ENCODE peak calls at places on chromosomes 2 and 18, in five cellular contexts. V, U, L, T and Y are unnamed samples.

GRCh38 chr2:216195565-216195978 is 86.4 kb downstream of the XRCC5 start:
- DNase-seq in V (no peak), U (no peak), L (no peak), T (no peak), Y (no peak)

GRCh38 chr18:39274535-39274934 is 1708.9 kb upstream of the CELF4 start:
- DNase-seq in V (no peak), U (no peak), L (no peak), T (no peak), Y (no peak)

GRCh38 chr2:226649871-226650660 is 149.6 kb downstream of the IRS1 start:
- DNase-seq in V (peak; percentile 97), U (no peak), L (peak; percentile 90), T (peak; percentile 71), Y (no peak)

GRCh38 chr2:212109217-212109616 is 429.4 kb downstream of the ERBB4 start:
- DNase-seq in V (no peak), U (no peak), L (no peak), T (no peak), Y (no peak)

GRCh38 chr2:60706021-60706420 is 50.0 kb upstream of the PAPOLG start:
- DNase-seq in V (no peak), U (no peak), L (no peak), T (no peak), Y (no peak)

GRCh38 chr18:45667056-45667455 is 51.8 kb downstream of the SLC14A2 start:
- DNase-seq in V (no peak), U (no peak), L (no peak), T (no peak), Y (no peak)

GRCh38 chr2:70240599-70240998 is 7.8 kb downstream of the TIA1 start:
- DNase-seq in V (no peak), U (no peak), L (no peak), T (no peak), Y (no peak)

GRCh38 chr18:38747153-38747552 is 1181.6 kb upstream of the CELF4 start:
- DNase-seq in V (no peak), U (no peak), L (no peak), T (no peak), Y (no peak)

GRCh38 chr2:127577973-127578372 is 42.5 kb downstream of the MYO7B start:
- DNase-seq in V (no peak), U (no peak), L (no peak), T (no peak), Y (no peak)

GRCh38 chr18:58525517-58525916 is 103.4 kb downstream of the ALPK2 start:
- DNase-seq in V (no peak), U (no peak), L (no peak), T (no peak), Y (no peak)

GRCh38 chr2:57701391-57701791 is 345.2 kb upstream of the VRK2 start:
- DNase-seq in V (no peak), U (no peak), L (no peak), T (no peak), Y (peak; percentile 13)

GRCh38 chr18:13147146-13147545 is 71.4 kb upstream of the LDLRAD4 start:
- DNase-seq in V (no peak), U (no peak), L (peak; percentile 47), T (no peak), Y (no peak)

GRCh38 chr18:47150824-47151366 is 595 bp upstream of the HDHD2 start:
- DNase-seq in V (no peak), U (peak; percentile 13), L (peak; percentile 3), T (no peak), Y (no peak)

GRCh38 chr2:191591025-191591424 is 86.9 kb upstream of the NABP1 start:
- DNase-seq in V (no peak), U (no peak), L (no peak), T (no peak), Y (no peak)

GRCh38 chr2:240572141-240573031 is 4.1 kb downstream of the RNPEPL1 start:
- DNase-seq in V (no peak), U (no peak), L (no peak), T (no peak), Y (no peak)

GRCh38 chr2:176200971-176201370 is 12.5 kb downstream of the HOXD1 start:
- DNase-seq in V (no peak), U (no peak), L (no peak), T (no peak), Y (no peak)

GRCh38 chr2:96881349-96882195 is 11.7 kb upstream of the SEMA4C start:
- DNase-seq in V (no peak), U (peak; percentile 65), L (no peak), T (no peak), Y (no peak)

GRCh38 chr18:34592961-34593382 is 117.1 kb upstream of the DTNA start:
- DNase-seq in V (no peak), U (no peak), L (no peak), T (no peak), Y (peak; percentile 23)

GRCh38 chr18:14943967-14944636 is 196.1 kb downstream of the ANKRD30B start:
- DNase-seq in V (no peak), U (no peak), L (no peak), T (no peak), Y (no peak)

GRCh38 chr2:160402997-160403979 is 90.3 kb downstream of the RBMS1 start:
- DNase-seq in V (peak; percentile 19), U (no peak), L (no peak), T (no peak), Y (no peak)

GRCh38 chr2:223711596-223712326 is 109.6 kb upstream of the SCG2 start:
- DNase-seq in V (no peak), U (no peak), L (no peak), T (no peak), Y (no peak)

GRCh38 chr2:99841749-99842148 is 300.6 kb downstream of the AFF3 start:
- DNase-seq in V (no peak), U (no peak), L (no peak), T (no peak), Y (no peak)

GRCh38 chr2:39202639-39203369 is 41.0 kb downstream of the CDKL4 start:
- DNase-seq in V (no peak), U (no peak), L (no peak), T (peak; percentile 39), Y (no peak)

DNA sequence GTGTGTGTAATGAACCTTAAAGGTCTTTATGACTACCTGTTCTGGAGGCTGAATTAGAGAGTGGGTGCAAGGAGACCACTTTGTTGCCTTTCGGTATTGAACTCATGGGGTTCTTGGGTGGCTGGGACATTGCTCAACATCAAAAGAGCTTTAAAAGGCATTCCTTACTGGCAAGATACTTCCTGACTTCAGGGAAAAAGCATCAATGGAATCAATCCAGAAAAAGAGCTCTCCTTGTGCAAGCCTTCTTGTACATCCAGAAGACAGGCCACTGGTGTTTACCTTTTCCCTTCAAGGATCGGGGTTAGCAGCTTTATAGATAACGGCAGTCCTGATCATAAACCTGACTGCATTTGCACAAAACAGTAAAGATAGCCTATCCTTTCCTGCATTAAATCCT is 9.5 kb downstream of the PNO1 start:
- DNase-seq in V (no peak), U (no peak), L (no peak), T (no peak), Y (no peak)
- TF ChIP-seq JUND in V (no peak), U (no peak), L (no peak), T (no peak), Y (no peak)

DNA sequence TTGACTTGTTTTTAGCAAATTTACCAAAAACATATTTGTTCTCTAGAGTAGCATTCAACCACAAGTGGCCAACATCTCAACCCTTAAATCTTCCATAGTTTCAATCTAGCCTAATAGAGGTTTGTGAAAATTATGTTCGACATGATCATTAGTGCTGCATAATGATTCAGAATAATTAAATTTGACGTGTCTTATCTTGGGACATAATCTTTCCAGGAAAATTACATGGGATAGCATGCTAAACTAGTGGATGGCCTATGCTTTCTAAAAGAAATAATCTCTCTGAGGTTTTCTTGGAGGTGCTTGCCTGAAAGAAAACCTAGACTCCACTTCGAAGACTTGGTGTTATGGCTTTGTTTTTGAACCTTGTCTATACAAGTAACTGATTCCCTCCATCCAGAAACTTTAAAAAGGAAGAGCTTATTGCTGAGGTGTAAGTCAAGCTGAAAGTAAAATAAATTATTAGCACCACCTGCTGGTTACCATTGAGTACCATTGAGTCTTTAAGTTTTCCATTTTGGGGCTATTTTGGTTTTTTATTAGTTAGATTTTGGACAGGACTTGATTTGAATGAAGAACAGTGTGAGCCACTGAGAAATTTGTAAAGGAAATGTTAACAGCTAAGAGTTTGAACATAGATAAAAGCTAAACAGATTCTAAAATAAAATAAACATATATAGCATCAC is 32.7 kb downstream of the COX7A2L start:
- DNase-seq in V (peak; percentile 7), U (peak; percentile 22), L (no peak), T (no peak), Y (no peak)
- TF ChIP-seq JUND in V (no peak), U (no peak), L (no peak), T (no peak), Y (no peak)

GRCh38 chr18:23675896-23676295 is 13.2 kb upstream of the ANKRD29 start:
- DNase-seq in V (no peak), U (no peak), L (no peak), T (no peak), Y (no peak)
- TF ChIP-seq JUND in V (no peak), U (no peak), L (no peak), T (no peak), Y (no peak)

GRCh38 chr2:209495855-209496585 is 72.2 kb downstream of the MAP2 start:
- DNase-seq in V (peak; percentile 88), U (no peak), L (peak; percentile 86), T (no peak), Y (no peak)

GRCh38 chr2:209498574-209498973 is 74.7 kb downstream of the MAP2 start:
- DNase-seq in V (no peak), U (no peak), L (no peak), T (no peak), Y (no peak)

GRCh38 chr2:209499071-209499470 is 75.2 kb downstream of the MAP2 start:
- DNase-seq in V (no peak), U (no peak), L (no peak), T (no peak), Y (peak; percentile 22)

GRCh38 chr2:209501579-209501978 is 77.7 kb downstream of the MAP2 start:
- DNase-seq in V (no peak), U (no peak), L (no peak), T (no peak), Y (no peak)

GRCh38 chr2:209496586-209496982 is 72.7 kb downstream of the MAP2 start:
- DNase-seq in V (no peak), U (no peak), L (no peak), T (no peak), Y (no peak)
- TF ChIP-seq JUND in V (no peak), U (no peak), L (no peak), T (no peak), Y (no peak)

GRCh38 chr2:109265369-109265768 is 136.4 kb downstream of the SH3RF3 start:
- DNase-seq in V (no peak), U (no peak), L (no peak), T (no peak), Y (no peak)
- TF ChIP-seq JUND in V (no peak), U (no peak), L (no peak), T (no peak), Y (no peak)

GRCh38 chr2:62654423-62654791 is 51.1 kb upstream of the EHBP1 start:
- DNase-seq in V (no peak), U (no peak), L (no peak), T (no peak), Y (no peak)
- TF ChIP-seq JUND in V (no peak), U (no peak), L (no peak), T (no peak), Y (no peak)

GRCh38 chr18:24964213-24964612 is 387.8 kb downstream of the ZNF521 start:
- DNase-seq in V (no peak), U (no peak), L (no peak), T (no peak), Y (peak; percentile 33)
- TF ChIP-seq JUND in V (no peak), U (no peak), L (no peak), T (no peak), Y (no peak)